ENCODE peak calls at places on chromosomes 16 and 17, in five cellular contexts. One of them, this sample, is unnamed.
A peak's percentile ranks its signal among the peaks of the same experiment; 100 is the strongest.

GRCh38 chr16:67163164-67163902 is 1.2 kb upstream of the HSF4 start:
- DNase-seq in HCT116: no peak
- DNase-seq in PC-3: no peak
- DNase-seq in MM.1S: no peak
- DNase-seq in neural progenitor cell: peak; percentile 82
- DNase-seq in this sample: no peak

GRCh38 chr17:4880850-4881249 is 18.5 kb upstream of the C17orf107 start:
- DNase-seq in neural progenitor cell: no peak
- DNase-seq in MM.1S: no peak
- DNase-seq in HCT116: no peak
- DNase-seq in PC-3: no peak
- DNase-seq in this sample: no peak

GRCh38 chr17:4717791-4718190 is 7.4 kb downstream of the ARRB2 start:
- DNase-seq in MM.1S: no peak
- DNase-seq in PC-3: no peak
- DNase-seq in HCT116: no peak
- DNase-seq in neural progenitor cell: no peak
- DNase-seq in this sample: no peak

GRCh38 chr17:7840875-7841274 is 6.9 kb downstream of the KDM6B start:
- DNase-seq in neural progenitor cell: no peak
- DNase-seq in PC-3: no peak
- DNase-seq in MM.1S: no peak
- DNase-seq in HCT116: no peak
- DNase-seq in this sample: no peak

GRCh38 chr16:11356573-11357331 is 11.5 kb downstream of the RMI2 start:
- DNase-seq in PC-3: no peak
- DNase-seq in neural progenitor cell: peak; percentile 84
- DNase-seq in HCT116: no peak
- DNase-seq in MM.1S: peak; percentile 55
- DNase-seq in this sample: peak; percentile 77

GRCh38 chr16:58054289-58054688 is 28.7 kb downstream of the MMP15 start:
- DNase-seq in PC-3: no peak
- DNase-seq in HCT116: no peak
- DNase-seq in MM.1S: no peak
- DNase-seq in neural progenitor cell: no peak
- DNase-seq in this sample: no peak

GRCh38 chr16:16857603-16858283 is 478.8 kb downstream of the NPIPA7 start:
- DNase-seq in HCT116: no peak
- DNase-seq in neural progenitor cell: no peak
- DNase-seq in MM.1S: no peak
- DNase-seq in PC-3: no peak
- DNase-seq in this sample: peak; percentile 28

GRCh38 chr17:79648181-79648831 is 37.5 kb upstream of the RBFOX3 start:
- DNase-seq in neural progenitor cell: no peak
- DNase-seq in MM.1S: no peak
- DNase-seq in PC-3: no peak
- DNase-seq in HCT116: no peak
- DNase-seq in this sample: no peak

GRCh38 chr17:63571632-63572310 is 21.5 kb downstream of the DCAF7 start:
- DNase-seq in MM.1S: no peak
- DNase-seq in neural progenitor cell: no peak
- DNase-seq in PC-3: peak; percentile 60
- DNase-seq in HCT116: no peak
- DNase-seq in this sample: peak; percentile 80

GRCh38 chr16:85413713-85414663 is 199.1 kb upstream of the GSE1 start:
- DNase-seq in neural progenitor cell: no peak
- DNase-seq in HCT116: no peak
- DNase-seq in PC-3: no peak
- DNase-seq in MM.1S: no peak
- DNase-seq in this sample: no peak

GRCh38 chr16:84699712-84700517 is at the start of gene USP10:
- DNase-seq in HCT116: peak; percentile 37
- DNase-seq in PC-3: peak; percentile 72
- DNase-seq in MM.1S: peak; percentile 66
- DNase-seq in neural progenitor cell: peak; percentile 95
- DNase-seq in this sample: peak; percentile 90

GRCh38 chr17:62573480-62574117 is 53.9 kb upstream of the MRC2 start:
- DNase-seq in MM.1S: no peak
- DNase-seq in HCT116: no peak
- DNase-seq in neural progenitor cell: no peak
- DNase-seq in PC-3: no peak
- DNase-seq in this sample: no peak

GRCh38 chr16:23879735-23880373 is 44.1 kb downstream of the PRKCB start:
- DNase-seq in HCT116: no peak
- DNase-seq in PC-3: no peak
- DNase-seq in neural progenitor cell: no peak
- DNase-seq in MM.1S: no peak
- DNase-seq in this sample: no peak

GRCh38 chr16:48057085-48057484 is 98.7 kb downstream of the ABCC12 start:
- DNase-seq in HCT116: no peak
- DNase-seq in PC-3: no peak
- DNase-seq in neural progenitor cell: no peak
- DNase-seq in MM.1S: no peak
- DNase-seq in this sample: no peak

GRCh38 chr17:36592316-36592710 is 634 bp downstream of the DHRS11 start:
- DNase-seq in HCT116: no peak
- DNase-seq in PC-3: peak; percentile 22
- DNase-seq in neural progenitor cell: peak; percentile 66
- DNase-seq in MM.1S: no peak
- DNase-seq in this sample: peak; percentile 62

GRCh38 chr17:63760771-63761539 is 12.4 kb downstream of the CCDC47 start:
- DNase-seq in MM.1S: no peak
- DNase-seq in HCT116: no peak
- DNase-seq in neural progenitor cell: no peak
- DNase-seq in PC-3: no peak
- DNase-seq in this sample: peak; percentile 10

GRCh38 chr16:3074860-3075545 is 9.6 kb downstream of the IL32 start:
- DNase-seq in PC-3: no peak
- DNase-seq in HCT116: no peak
- DNase-seq in MM.1S: peak; percentile 72
- DNase-seq in neural progenitor cell: no peak
- DNase-seq in this sample: no peak

GRCh38 chr17:37821025-37821713 is 76.3 kb upstream of the HNF1B start:
- DNase-seq in MM.1S: peak; percentile 52
- DNase-seq in neural progenitor cell: no peak
- DNase-seq in PC-3: peak; percentile 21
- DNase-seq in HCT116: no peak
- DNase-seq in this sample: peak; percentile 28

GRCh38 chr17:58335061-58335731 is 6.6 kb upstream of the TSPOAP1 start:
- DNase-seq in PC-3: no peak
- DNase-seq in neural progenitor cell: no peak
- DNase-seq in HCT116: no peak
- DNase-seq in MM.1S: no peak
- DNase-seq in this sample: no peak

GRCh38 chr16:50940275-50940854 is 198.5 kb downstream of the CYLD start:
- DNase-seq in HCT116: no peak
- DNase-seq in PC-3: no peak
- DNase-seq in MM.1S: no peak
- DNase-seq in neural progenitor cell: peak; percentile 38
- DNase-seq in this sample: no peak
- H3K9ac ChIP-seq in HCT116: no peak overlapping the region
- H3K9ac ChIP-seq in PC-3: no peak overlapping the region
- H3K9ac ChIP-seq in MM.1S: no peak overlapping the region
- H3K9ac ChIP-seq in neural progenitor cell: no peak overlapping the region
- H3K9ac ChIP-seq in this sample: no peak overlapping the region

DNA sequence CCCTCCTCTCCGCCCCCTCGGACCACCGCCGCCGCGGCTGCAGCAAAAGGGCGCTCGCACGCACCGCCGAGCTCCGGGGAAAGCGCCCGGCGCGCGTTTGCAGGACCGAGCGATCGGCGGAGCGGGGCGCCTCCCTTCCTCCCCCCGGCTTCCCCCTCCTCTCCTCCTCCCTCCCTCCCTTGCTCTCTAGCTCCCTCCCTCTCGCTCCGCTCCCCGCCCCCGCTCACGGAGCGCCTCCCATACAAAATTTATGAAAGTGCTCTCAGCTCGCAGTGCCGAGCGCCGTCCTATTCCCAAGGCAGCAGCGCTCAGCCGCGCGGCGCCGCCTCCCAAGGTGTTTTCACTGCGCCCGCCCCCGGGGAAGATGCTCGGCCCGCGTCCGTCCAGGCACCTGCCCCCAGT is at the start of gene RTN4RL1:
- DNase-seq in neural progenitor cell: peak; percentile 81
- DNase-seq in MM.1S: peak; percentile 29
- DNase-seq in PC-3: peak; percentile 88
- DNase-seq in HCT116: peak; percentile 74
- DNase-seq in this sample: peak; percentile 62
- TF ChIP-seq EZH2phosphoT487 in neural progenitor cell: no peak
- TF ChIP-seq EZH2phosphoT487 in MM.1S: no peak
- TF ChIP-seq EZH2phosphoT487 in PC-3: no peak
- TF ChIP-seq EZH2phosphoT487 in HCT116: no peak
- TF ChIP-seq EZH2phosphoT487 in this sample: no peak

DNA sequence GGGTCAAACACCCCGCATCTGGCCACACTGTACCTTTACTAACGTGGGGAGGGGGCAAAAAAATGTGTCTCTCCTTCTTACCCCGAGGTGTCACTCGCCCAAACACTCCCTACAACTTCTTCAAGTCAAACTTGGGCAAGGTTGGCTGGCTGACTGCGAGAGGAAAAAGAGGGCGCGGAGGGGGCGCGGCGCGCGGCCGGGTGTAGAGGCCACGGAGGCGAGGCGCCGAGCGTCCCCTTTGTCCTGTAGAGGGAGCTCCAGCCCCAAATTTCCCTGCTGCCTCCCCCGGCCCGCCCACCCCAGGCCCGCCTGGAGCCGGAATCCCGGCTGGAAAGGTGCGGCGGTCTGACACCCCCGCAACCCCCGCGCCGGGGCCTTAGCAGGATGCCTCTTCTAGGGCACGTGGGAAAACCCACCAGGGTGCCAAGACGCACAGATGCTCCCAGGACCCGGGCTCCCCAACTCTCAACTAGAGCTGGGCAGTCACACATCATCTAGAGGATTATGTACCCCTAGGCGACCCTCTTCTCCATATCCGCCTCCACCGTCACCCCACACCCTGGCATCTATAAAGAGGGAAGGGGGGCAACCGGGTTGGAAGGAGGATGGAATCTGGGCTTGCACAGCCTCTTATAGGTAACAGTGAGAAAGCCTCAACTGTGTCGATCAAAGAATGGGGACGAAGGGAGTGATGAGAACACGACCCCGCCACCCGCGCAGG is 4.2 kb downstream of the IRX3 start:
- DNase-seq in PC-3: peak; percentile 4
- DNase-seq in MM.1S: no peak
- DNase-seq in HCT116: peak; percentile 15
- DNase-seq in neural progenitor cell: peak; percentile 86
- DNase-seq in this sample: no peak
- H3K27ac ChIP-seq in PC-3: no peak overlapping the region
- H3K27ac ChIP-seq in MM.1S: no peak overlapping the region
- H3K27ac ChIP-seq in HCT116: no peak overlapping the region
- H3K27ac ChIP-seq in neural progenitor cell: no peak overlapping the region
- H3K27ac ChIP-seq in this sample: no peak overlapping the region

GRCh38 chr17:74862108-74862901 is 2.6 kb upstream of the GRIN2C start:
- DNase-seq in MM.1S: peak; percentile 62
- DNase-seq in HCT116: no peak
- DNase-seq in neural progenitor cell: peak; percentile 93
- DNase-seq in PC-3: peak; percentile 36
- DNase-seq in this sample: peak; percentile 56
- H3K9ac ChIP-seq in MM.1S: no peak overlapping the region
- H3K9ac ChIP-seq in HCT116: no peak overlapping the region
- H3K9ac ChIP-seq in neural progenitor cell: no peak overlapping the region
- H3K9ac ChIP-seq in PC-3: no peak overlapping the region
- H3K9ac ChIP-seq in this sample: no peak overlapping the region